ENCODE peak calls at places on chromosomes 11 and 22, in five cellular contexts. One of them, this sample, is unnamed. For H3K36me3 and H3K27me3, the result is how much of the 10 kb centered on the place peaks cover.

GRCh38 chr11:119093951-119094815 is 7.5 kb downstream of the DPAGT1 start:
- DNase-seq in PC-3: peak
- DNase-seq in endodermal cell: peak
- DNase-seq in naive thymus-derived CD4-positive, alpha-beta T cell: no peak
- DNase-seq in bronchial epithelial cell: no peak
- DNase-seq in this sample: peak

GRCh38 chr11:65873280-65874156 is 918 bp upstream of the EFEMP2 start:
- DNase-seq in bronchial epithelial cell: peak
- DNase-seq in PC-3: peak
- DNase-seq in endodermal cell: peak
- DNase-seq in naive thymus-derived CD4-positive, alpha-beta T cell: peak
- DNase-seq in this sample: peak

GRCh38 chr11:25357133-25357532 is 860.3 kb downstream of the LUZP2 start:
- DNase-seq in PC-3: no peak
- DNase-seq in naive thymus-derived CD4-positive, alpha-beta T cell: no peak
- DNase-seq in endodermal cell: no peak
- DNase-seq in bronchial epithelial cell: no peak
- DNase-seq in this sample: no peak

GRCh38 chr22:41925783-41926460 is 684 bp downstream of the TNFRSF13C start:
- DNase-seq in bronchial epithelial cell: no peak
- DNase-seq in PC-3: peak
- DNase-seq in endodermal cell: peak
- DNase-seq in naive thymus-derived CD4-positive, alpha-beta T cell: peak
- DNase-seq in this sample: peak

GRCh38 chr11:18669211-18669593 is 29.4 kb upstream of the TMEM86A start:
- DNase-seq in endodermal cell: no peak
- DNase-seq in naive thymus-derived CD4-positive, alpha-beta T cell: no peak
- DNase-seq in bronchial epithelial cell: peak
- DNase-seq in PC-3: peak
- DNase-seq in this sample: no peak

GRCh38 chr11:126113012-126113411 is 50.3 kb upstream of the CDON start:
- DNase-seq in PC-3: no peak
- DNase-seq in endodermal cell: no peak
- DNase-seq in bronchial epithelial cell: no peak
- DNase-seq in naive thymus-derived CD4-positive, alpha-beta T cell: no peak
- DNase-seq in this sample: no peak

GRCh38 chr11:12643029-12643428 is 31.2 kb upstream of the TEAD1 start:
- DNase-seq in PC-3: no peak
- DNase-seq in naive thymus-derived CD4-positive, alpha-beta T cell: no peak
- DNase-seq in endodermal cell: no peak
- DNase-seq in bronchial epithelial cell: no peak
- DNase-seq in this sample: no peak

GRCh38 chr22:38843201-38843715 is 570 bp downstream of the NPTXR start:
- DNase-seq in bronchial epithelial cell: peak
- DNase-seq in naive thymus-derived CD4-positive, alpha-beta T cell: peak
- DNase-seq in endodermal cell: peak
- DNase-seq in PC-3: peak
- DNase-seq in this sample: peak

GRCh38 chr11:116984589-116984988 is 113.6 kb downstream of the SIK3 start:
- DNase-seq in endodermal cell: no peak
- DNase-seq in PC-3: peak
- DNase-seq in naive thymus-derived CD4-positive, alpha-beta T cell: no peak
- DNase-seq in bronchial epithelial cell: peak
- DNase-seq in this sample: no peak

GRCh38 chr22:39300198-39300830 is 19.1 kb downstream of the RPL3 start:
- DNase-seq in PC-3: no peak
- DNase-seq in naive thymus-derived CD4-positive, alpha-beta T cell: no peak
- DNase-seq in bronchial epithelial cell: no peak
- DNase-seq in endodermal cell: peak
- DNase-seq in this sample: peak

GRCh38 chr11:126146454-126147192 is 64.8 kb downstream of the RPUSD4 start:
- DNase-seq in naive thymus-derived CD4-positive, alpha-beta T cell: no peak
- DNase-seq in endodermal cell: peak
- DNase-seq in bronchial epithelial cell: no peak
- DNase-seq in PC-3: no peak
- DNase-seq in this sample: peak

GRCh38 chr11:86999859-87000753 is 37.6 kb upstream of the TMEM135 start:
- DNase-seq in PC-3: peak
- DNase-seq in endodermal cell: peak
- DNase-seq in bronchial epithelial cell: no peak
- DNase-seq in naive thymus-derived CD4-positive, alpha-beta T cell: no peak
- DNase-seq in this sample: no peak

DNA sequence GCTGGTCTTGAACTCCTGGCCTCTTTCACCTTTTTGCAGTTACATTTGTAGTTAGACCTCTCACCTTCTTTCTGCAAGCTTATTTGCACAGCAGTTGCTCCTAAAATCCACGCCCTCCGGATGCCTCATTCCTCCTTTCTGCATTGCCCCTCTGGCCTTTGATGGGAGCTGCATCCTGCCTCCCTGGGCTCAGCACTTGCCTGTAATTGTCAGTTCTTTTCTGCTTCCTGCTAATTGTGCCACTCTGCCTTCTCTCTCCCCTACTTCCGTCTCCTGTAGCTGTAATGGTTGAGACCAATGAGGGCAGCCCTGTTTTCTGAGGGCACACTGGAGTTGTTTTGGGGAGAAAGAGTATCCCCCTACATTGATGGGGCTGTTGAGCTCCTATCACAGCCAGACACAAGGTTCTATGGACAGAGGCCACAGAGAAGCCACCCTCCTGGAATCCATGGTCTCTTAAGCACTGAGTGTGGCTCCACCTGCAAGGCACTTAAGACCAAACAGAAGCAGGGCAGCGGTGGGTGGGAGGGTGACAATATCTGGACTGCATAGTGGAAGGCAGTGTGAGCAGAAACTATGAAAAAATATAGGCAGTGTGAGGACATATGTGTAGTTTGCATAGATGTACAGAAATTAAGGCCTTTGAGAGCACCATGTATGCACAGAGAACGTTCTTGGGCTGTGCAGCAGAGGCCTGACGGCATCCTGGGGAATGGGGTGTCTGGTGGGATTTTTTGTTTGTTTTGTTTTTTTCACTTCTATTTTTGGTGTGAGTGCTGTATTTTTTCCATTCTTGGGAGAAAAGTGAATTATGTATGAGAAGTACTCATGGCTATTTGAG is 30.5 kb downstream of the YDJC start:
- DNase-seq in bronchial epithelial cell: no peak
- DNase-seq in PC-3: no peak
- DNase-seq in naive thymus-derived CD4-positive, alpha-beta T cell: no peak
- DNase-seq in endodermal cell: peak
- DNase-seq in this sample: no peak
- H3K36me3 ChIP-seq in bronchial epithelial cell: under half
- H3K36me3 ChIP-seq in PC-3: under half
- H3K36me3 ChIP-seq in naive thymus-derived CD4-positive, alpha-beta T cell: under half
- H3K36me3 ChIP-seq in endodermal cell: under half
- H3K36me3 ChIP-seq in this sample: under half

DNA sequence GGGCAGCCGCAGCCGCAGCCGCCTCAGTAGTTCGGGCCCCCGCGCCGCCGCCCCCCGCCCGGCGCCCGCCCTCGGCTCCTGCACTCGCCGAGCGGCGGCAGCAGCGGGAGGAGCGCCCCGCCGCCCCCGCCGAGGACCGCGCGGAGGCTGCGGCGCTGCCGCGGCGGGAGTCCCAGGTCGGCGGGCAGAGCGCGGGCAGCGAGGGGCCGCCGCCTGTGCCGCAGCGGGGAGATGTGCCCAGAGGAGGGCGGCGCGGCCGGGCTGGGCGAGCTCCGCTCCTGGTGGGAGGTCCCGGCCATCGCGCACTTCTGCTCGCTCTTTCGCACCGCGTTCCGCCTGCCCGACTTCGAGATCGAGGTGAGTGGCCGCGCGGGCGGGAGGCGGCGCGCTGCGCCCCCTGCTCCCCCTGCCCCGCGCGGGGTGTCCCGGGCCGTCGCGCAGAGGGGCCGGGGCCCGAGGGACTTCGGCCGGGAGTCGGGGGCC is 334 bp downstream of the CECR2 start:
- DNase-seq in bronchial epithelial cell: no peak
- DNase-seq in naive thymus-derived CD4-positive, alpha-beta T cell: peak
- DNase-seq in PC-3: no peak
- DNase-seq in endodermal cell: peak
- DNase-seq in this sample: peak
- H3K4me3 ChIP-seq in bronchial epithelial cell: no peak
- H3K4me3 ChIP-seq in naive thymus-derived CD4-positive, alpha-beta T cell: no peak
- H3K4me3 ChIP-seq in PC-3: no peak
- H3K4me3 ChIP-seq in endodermal cell: peak
- H3K4me3 ChIP-seq in this sample: peak

DNA sequence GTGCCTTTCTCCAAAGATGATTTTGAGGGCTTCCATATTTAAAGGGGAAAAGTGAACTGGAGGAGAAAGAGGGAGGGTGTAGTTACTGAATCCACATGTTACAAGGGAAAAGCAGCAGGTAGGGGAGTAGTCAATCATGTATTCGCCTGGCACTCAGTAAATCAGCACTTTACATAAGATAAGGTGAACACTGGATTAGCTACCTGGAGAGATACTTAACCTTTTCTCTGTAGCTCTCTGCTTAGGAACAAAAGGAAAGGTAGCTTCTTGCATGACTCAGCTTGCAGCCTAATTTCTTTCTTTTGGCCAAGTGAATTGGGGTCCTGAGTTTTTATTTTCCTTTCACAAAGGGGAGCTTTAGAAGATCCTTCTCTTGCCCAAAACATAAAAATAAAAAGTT is 43.3 kb upstream of the PHF21B start:
- DNase-seq in bronchial epithelial cell: no peak
- DNase-seq in endodermal cell: no peak
- DNase-seq in PC-3: no peak
- DNase-seq in naive thymus-derived CD4-positive, alpha-beta T cell: no peak
- DNase-seq in this sample: no peak
- H3K27me3 ChIP-seq in bronchial epithelial cell: under half
- H3K27me3 ChIP-seq in endodermal cell: under half
- H3K27me3 ChIP-seq in PC-3: half or more
- H3K27me3 ChIP-seq in naive thymus-derived CD4-positive, alpha-beta T cell: under half
- H3K27me3 ChIP-seq in this sample: under half

GRCh38 chr11:27619039-27619438 is 81.2 kb downstream of the BDNF start:
- DNase-seq in bronchial epithelial cell: no peak
- DNase-seq in PC-3: peak
- DNase-seq in naive thymus-derived CD4-positive, alpha-beta T cell: no peak
- DNase-seq in endodermal cell: no peak
- DNase-seq in this sample: no peak

GRCh38 chr11:27614092-27614491 is 86.2 kb downstream of the BDNF start:
- DNase-seq in PC-3: no peak
- DNase-seq in bronchial epithelial cell: no peak
- DNase-seq in naive thymus-derived CD4-positive, alpha-beta T cell: no peak
- DNase-seq in endodermal cell: no peak
- DNase-seq in this sample: no peak

GRCh38 chr11:27615833-27616232 is 84.4 kb downstream of the BDNF start:
- DNase-seq in bronchial epithelial cell: no peak
- DNase-seq in PC-3: no peak
- DNase-seq in naive thymus-derived CD4-positive, alpha-beta T cell: no peak
- DNase-seq in endodermal cell: no peak
- DNase-seq in this sample: no peak

GRCh38 chr11:27618591-27618990 is 81.7 kb downstream of the BDNF start:
- DNase-seq in endodermal cell: no peak
- DNase-seq in naive thymus-derived CD4-positive, alpha-beta T cell: no peak
- DNase-seq in PC-3: peak
- DNase-seq in bronchial epithelial cell: no peak
- DNase-seq in this sample: no peak

GRCh38 chr11:27616711-27617110 is 83.5 kb downstream of the BDNF start:
- DNase-seq in bronchial epithelial cell: no peak
- DNase-seq in endodermal cell: no peak
- DNase-seq in PC-3: no peak
- DNase-seq in naive thymus-derived CD4-positive, alpha-beta T cell: no peak
- DNase-seq in this sample: no peak
- H3K36me3 ChIP-seq in bronchial epithelial cell: under half
- H3K36me3 ChIP-seq in endodermal cell: under half
- H3K36me3 ChIP-seq in PC-3: under half
- H3K36me3 ChIP-seq in naive thymus-derived CD4-positive, alpha-beta T cell: under half
- H3K36me3 ChIP-seq in this sample: under half

DNA sequence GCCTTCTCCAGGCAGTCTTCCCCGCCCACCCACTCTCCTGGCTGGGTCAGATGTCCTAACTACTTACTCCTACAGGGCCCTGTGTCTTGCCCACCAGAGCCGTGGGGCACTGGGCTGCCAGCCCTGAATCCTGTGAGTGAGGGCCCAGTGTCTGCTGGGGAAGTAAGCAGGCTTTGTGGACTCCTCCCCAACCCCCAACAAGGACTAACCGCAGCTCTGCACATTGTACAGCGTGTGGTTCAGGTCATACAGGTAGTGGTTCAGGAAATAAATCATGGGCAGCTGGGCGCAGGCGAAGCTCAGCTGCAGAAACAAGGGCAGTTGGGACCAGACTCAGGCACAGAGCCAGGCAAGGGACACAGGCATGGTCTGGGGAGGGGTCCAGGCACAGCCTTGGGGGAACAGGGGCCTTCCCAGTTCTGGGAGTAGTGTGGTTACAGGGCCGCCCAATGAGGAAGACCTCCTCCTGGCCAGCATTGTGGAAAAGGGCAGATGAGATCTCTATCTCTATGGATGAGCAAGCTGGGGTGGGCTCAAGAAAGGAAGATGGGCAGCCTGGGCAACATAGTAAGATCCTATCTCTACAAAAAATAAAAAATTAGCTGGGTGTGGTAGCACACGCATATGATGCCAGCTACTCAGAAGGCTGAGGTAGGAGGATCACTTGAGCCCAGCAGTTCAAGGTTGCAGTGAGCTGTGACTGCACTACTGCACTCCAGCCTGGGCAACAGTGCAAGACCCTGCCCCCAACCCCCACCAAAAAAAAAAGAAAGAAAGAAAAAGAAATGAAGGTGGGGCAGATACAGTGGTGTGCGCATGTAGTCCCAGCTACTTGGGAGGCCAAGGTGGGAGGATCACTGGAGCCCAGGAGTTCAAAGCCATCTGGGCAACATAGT is 5.5 kb downstream of the UNC93B1 start:
- DNase-seq in PC-3: no peak
- DNase-seq in bronchial epithelial cell: no peak
- DNase-seq in naive thymus-derived CD4-positive, alpha-beta T cell: no peak
- DNase-seq in endodermal cell: peak
- DNase-seq in this sample: peak
- H3K4me3 ChIP-seq in PC-3: no peak
- H3K4me3 ChIP-seq in bronchial epithelial cell: no peak
- H3K4me3 ChIP-seq in naive thymus-derived CD4-positive, alpha-beta T cell: no peak
- H3K4me3 ChIP-seq in endodermal cell: no peak
- H3K4me3 ChIP-seq in this sample: no peak

DNA sequence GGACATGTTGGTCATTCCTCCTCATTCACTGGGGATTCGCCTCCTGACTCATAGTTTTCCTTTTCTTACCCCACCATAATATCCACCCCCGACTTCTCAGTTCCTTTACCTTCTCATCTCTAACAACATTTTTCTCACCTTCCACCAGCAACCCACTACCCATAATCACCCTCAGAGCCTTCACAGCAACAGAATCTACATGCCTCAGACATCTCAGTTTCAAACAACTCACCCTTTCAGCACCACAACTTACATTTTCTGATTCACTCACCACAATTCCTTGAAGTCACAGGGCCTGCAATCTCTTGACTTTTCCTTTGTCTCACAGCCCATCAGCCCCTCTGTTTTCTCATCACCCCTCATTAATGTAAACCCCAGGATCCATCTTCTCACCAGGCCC is 2.3 kb upstream of the MTNR1B start:
- DNase-seq in PC-3: no peak
- DNase-seq in naive thymus-derived CD4-positive, alpha-beta T cell: no peak
- DNase-seq in bronchial epithelial cell: no peak
- DNase-seq in endodermal cell: no peak
- DNase-seq in this sample: no peak
- H3K27me3 ChIP-seq in PC-3: under half
- H3K27me3 ChIP-seq in naive thymus-derived CD4-positive, alpha-beta T cell: under half
- H3K27me3 ChIP-seq in bronchial epithelial cell: under half
- H3K27me3 ChIP-seq in endodermal cell: under half
- H3K27me3 ChIP-seq in this sample: under half

This sample was measured in H7.